ENCODE peak calls at places on chromosomes 16 and 17, in four cellular contexts. M is H1, G is K562, X is HepG2. P is an unnamed sample.

GRCh38 chr17:61230461-61230860 is 169.2 kb upstream of the TBX2 start:
- DNase-seq in M (no peak), G (no peak), X (no peak), P (no peak)

GRCh38 chr16:54193656-54194007 is 93.0 kb downstream of the IRX3 start:
- DNase-seq in M (peak; percentile 59), G (peak; percentile 66), X (peak; percentile 58), P (peak; percentile 52)

GRCh38 chr16:69924777-69925191 is 26.4 kb upstream of the CLEC18A start:
- DNase-seq in M (no peak), G (no peak), X (peak; percentile 63), P (no peak)

GRCh38 chr17:15106540-15106939 is 158.6 kb downstream of the PMP22 start:
- DNase-seq in M (no peak), G (peak; percentile 10), X (no peak), P (no peak)

GRCh38 chr16:67518676-67519075 is 10.0 kb upstream of the RIPOR1 start:
- DNase-seq in M (no peak), G (no peak), X (no peak), P (no peak)

GRCh38 chr17:75876938-75877751 is 1.2 kb downstream of the TRIM47 start:
- DNase-seq in M (no peak), G (no peak), X (peak; percentile 74), P (no peak)

GRCh38 chr17:20914658-20915057 is 128.2 kb downstream of the USP22 start:
- DNase-seq in M (no peak), G (no peak), X (no peak), P (no peak)

GRCh38 chr17:59154335-59154720 is 658 bp downstream of the SKA2 start:
- DNase-seq in M (no peak), G (peak; percentile 18), X (peak; percentile 41), P (no peak)

GRCh38 chr16:85267414-85267945 is 155.2 kb upstream of the CIBAR2 start:
- DNase-seq in M (no peak), G (no peak), X (no peak), P (no peak)

GRCh38 chr16:85265789-85266188 is 153.5 kb upstream of the CIBAR2 start:
- DNase-seq in M (no peak), G (no peak), X (no peak), P (no peak)

GRCh38 chr16:85264752-85265151 is 152.5 kb upstream of the CIBAR2 start:
- DNase-seq in M (no peak), G (no peak), X (no peak), P (no peak)

GRCh38 chr16:85265161-85265784 is 153.0 kb upstream of the CIBAR2 start:
- DNase-seq in M (no peak), G (no peak), X (no peak), P (no peak)

GRCh38 chr16:85266857-85267256 is 154.6 kb upstream of the CIBAR2 start:
- DNase-seq in M (no peak), G (no peak), X (no peak), P (no peak)
- TF ChIP-seq POLR2A in M (no peak), G (no peak), X (no peak), P (no peak)

GRCh38 chr16:57071840-57072541 is 20.4 kb upstream of the CPNE2 start:
- DNase-seq in M (no peak), G (no peak), X (no peak), P (no peak)

GRCh38 chr16:57069053-57069452 is 23.3 kb upstream of the CPNE2 start:
- DNase-seq in M (no peak), G (no peak), X (no peak), P (no peak)

GRCh38 chr16:57070424-57070823 is 22.0 kb upstream of the CPNE2 start:
- DNase-seq in M (no peak), G (no peak), X (no peak), P (no peak)

GRCh38 chr16:57070986-57071540 is 21.3 kb upstream of the CPNE2 start:
- DNase-seq in M (no peak), G (no peak), X (no peak), P (no peak)

DNA sequence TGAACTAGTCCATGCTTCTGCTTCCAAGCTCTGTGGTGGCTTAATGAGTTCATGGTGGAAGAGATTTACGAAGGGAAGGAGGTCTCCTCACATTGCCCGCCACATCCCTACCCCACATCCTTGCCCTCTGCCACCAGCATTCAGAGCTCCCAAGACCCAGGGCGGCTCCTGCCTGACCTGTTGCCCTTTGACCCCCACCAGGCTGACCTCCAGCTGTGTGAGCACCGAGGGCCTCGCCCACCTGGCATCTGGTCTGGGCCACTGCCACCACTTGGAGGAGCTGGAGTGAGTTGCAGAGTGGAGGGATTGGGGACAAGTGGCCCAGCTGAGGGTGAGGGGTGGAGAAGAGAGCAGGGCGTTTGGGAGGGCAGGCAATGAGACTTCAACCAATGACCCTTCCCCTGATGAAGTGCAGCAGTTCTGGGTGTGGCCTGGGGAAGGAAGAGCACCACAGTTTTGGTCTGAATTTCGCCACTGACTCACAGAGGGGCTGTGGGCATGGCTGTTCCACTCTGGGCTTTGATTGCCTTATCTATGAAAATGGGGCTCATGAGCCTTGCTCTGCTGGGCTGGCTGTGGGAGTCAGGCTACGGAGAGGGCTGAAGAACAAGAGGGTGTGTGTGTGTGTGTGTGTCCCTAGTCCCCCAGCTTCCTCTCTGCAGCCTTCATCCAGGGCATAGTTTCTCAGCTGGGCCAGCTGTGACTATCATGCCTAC is 22.6 kb upstream of the CPNE2 start:
- DNase-seq in M (no peak), G (no peak), X (no peak), P (no peak)
- TF ChIP-seq POLR2AphosphoS5 in M (no peak), G (no peak), X (no peak), P (peak; percentile 22)

DNA sequence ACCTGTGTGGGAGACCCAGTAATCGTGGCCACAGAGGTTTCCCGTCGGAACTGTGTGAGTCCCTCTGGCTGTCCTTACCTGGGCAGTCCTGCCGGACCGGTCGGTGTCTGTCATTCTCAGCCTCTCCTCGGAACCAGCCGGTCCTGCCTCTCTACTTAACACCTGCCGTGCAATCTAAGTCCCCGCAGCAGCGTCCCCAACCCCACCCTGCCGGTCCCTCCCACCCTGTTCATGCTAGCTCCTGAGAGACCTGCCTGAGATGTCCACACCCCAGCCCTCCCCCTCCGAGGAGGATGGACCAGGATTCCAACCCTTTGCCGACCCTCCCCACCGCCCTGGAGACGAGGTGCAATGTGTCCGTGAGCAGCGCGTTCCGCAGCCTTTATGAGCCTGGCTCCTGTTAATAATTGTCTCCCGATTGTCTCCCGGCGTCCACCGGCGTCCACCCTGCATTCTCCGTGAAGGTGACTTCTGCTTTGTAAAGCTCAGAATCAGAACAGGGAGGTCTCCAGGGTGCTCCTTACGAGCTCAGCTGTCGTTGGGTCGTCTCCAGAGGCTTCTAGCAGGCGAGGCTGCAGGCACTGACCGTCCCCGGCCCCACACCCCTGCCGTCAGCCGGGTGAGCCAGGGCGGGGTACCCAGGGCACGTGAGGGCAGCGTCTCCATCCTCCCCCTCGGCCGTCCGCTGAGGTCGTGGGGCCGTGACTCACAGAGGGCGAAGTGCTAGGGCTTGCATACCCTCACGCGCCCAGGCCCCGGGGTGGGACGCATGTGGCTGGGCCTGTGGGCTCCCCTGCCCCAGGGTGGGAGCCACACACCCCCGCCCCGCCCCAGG is 10.1 kb downstream of the METRNL start:
- DNase-seq in M (no peak), G (no peak), X (no peak), P (no peak)
- TF ChIP-seq TAF1 in M (no peak), G (no peak), X (no peak), P (no peak)

DNA sequence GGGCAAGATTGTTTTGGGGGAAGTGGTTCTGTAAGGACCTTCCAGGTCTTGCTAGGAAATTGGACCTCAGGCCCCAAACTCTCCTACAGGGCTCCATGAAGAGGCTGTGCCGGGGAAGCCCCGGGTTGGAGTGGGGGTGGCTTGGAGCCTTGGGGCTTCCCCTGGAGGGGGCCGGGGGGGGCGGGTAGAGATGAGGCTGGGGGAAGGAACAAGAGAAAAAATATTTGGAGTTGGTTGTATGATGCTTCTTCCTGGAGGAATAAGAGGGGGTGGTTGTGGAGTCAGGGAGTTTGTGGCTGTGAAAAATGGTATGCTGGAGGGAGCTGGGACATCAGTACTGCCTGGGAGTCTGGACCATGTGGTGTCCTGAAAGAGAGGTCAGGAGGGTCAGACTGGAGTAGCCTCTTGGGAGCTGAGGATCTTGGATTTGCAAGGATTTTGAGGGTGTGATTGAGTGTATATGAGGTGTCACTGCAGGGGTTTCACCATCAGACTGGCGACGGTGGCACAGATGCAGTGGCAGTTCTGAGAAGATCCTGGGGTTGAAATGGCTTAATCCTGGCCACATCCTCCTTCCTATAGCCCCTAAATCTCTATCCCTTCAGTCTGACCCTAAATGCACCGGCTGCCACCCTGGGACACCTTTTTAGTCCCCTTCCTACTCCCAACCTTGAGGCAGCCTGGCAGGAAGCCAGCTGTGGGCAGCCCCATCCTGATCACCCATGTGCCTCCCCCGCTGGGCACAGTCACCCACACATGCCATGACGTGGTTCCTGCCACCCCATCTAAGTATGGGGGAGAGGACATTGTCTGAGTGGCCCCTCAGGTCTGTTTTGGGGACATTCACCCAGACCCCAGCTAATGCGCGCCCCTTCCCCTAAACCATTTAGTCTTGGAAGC is 10.9 kb downstream of the RARA start:
- DNase-seq in M (no peak), G (no peak), X (no peak), P (no peak)
- TF ChIP-seq POLR2A in M (no peak), G (no peak), X (no peak), P (no peak)

GRCh38 chr17:74768763-74769114 is 7.4 kb downstream of the NAT9 start:
- DNase-seq in M (no peak), G (no peak), X (no peak), P (no peak)
- TF ChIP-seq POLR2AphosphoS5 in M (no peak), G (no peak), X (peak; percentile 37), P (no peak)

GRCh38 chr17:68277807-68278206 is 13.1 kb downstream of the SLC16A6 start:
- DNase-seq in M (no peak), G (no peak), X (no peak), P (no peak)
- TF ChIP-seq TAF1 in M (no peak), G (no peak), X (no peak), P (no peak)

DNA sequence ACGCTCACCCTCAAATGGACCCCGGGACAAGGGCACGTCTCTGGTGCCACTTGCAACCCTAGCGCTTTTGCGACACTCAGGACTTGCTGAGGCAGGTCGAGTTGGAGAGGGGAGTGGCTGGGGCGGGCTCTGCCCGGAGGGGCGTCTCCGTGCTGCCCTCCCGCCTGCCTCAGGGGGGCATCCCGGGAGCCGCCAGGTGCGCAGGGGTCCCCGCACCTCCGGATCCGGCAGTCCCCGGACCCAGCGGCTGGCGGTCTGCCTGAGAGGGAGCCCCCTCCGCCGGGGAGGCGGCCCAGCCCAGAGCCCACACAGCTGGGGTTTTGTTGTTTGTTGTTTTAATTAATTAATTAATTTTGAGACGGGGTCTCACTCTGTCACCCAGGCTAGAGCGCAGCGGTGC is at the start of gene SLC52A1:
- DNase-seq in M (peak; percentile 13), G (no peak), X (no peak), P (no peak)
- TF ChIP-seq POLR2A in M (no peak), G (no peak), X (no peak), P (no peak)

GRCh38 chr17:39002991-39003715 is 36.0 kb upstream of the FBXO47 start:
- DNase-seq in M (no peak), G (peak; percentile 71), X (no peak), P (no peak)
- TF ChIP-seq POLR2AphosphoS5 in M (no peak), G (peak; percentile 31), X (no peak), P (no peak)